ENCODE peak calls at places on chromosome 14, in nine cellular contexts. P, A, F, S, Y, N, D, R and H are unnamed samples.

GRCh38 chr14:92991536-92991935 is 68.6 kb downstream of the CHGA start:
- DNase-seq in P (no peak), A (no peak), F (no peak), S (no peak), Y (no peak), N (no peak), D (no peak), R (no peak), H (no peak)

GRCh38 chr14:100221419-100222218 is 17.3 kb upstream of the YY1 start:
- DNase-seq in P (peak), A (peak), F (peak), S (peak), Y (peak), N (peak), D (peak), R (peak), H (peak)

GRCh38 chr14:32224731-32225377 is 21.8 kb upstream of the RNU6-8 start:
- DNase-seq in P (no peak), A (no peak), F (no peak), S (peak), Y (peak), N (peak), D (no peak), R (peak), H (no peak)

GRCh38 chr14:51552768-51553426 is 98.8 kb upstream of the FRMD6 start:
- DNase-seq in P (no peak), A (no peak), F (no peak), S (peak), Y (no peak), N (no peak), D (no peak), R (no peak), H (no peak)

GRCh38 chr14:28294834-28295440 is 471.6 kb upstream of the FOXG1 start:
- DNase-seq in P (no peak), A (peak), F (no peak), S (no peak), Y (peak), N (peak), D (no peak), R (peak), H (no peak)

GRCh38 chr14:103699901-103700752 is 15.1 kb downstream of the XRCC3 start:
- DNase-seq in P (peak), A (no peak), F (no peak), S (peak), Y (no peak), N (no peak), D (no peak), R (no peak), H (no peak)

GRCh38 chr14:65277027-65277426 is 135.5 kb upstream of the FUT8 start:
- DNase-seq in P (no peak), A (no peak), F (no peak), S (no peak), Y (no peak), N (no peak), D (no peak), R (no peak), H (no peak)

GRCh38 chr14:38790916-38791315 is 312.1 kb downstream of the SEC23A start:
- DNase-seq in P (no peak), A (no peak), F (no peak), S (no peak), Y (no peak), N (no peak), D (no peak), R (no peak), H (no peak)

GRCh38 chr14:39762576-39763401 is 330.6 kb upstream of the FBXO33 start:
- DNase-seq in P (no peak), A (no peak), F (peak), S (no peak), Y (peak), N (no peak), D (no peak), R (no peak), H (no peak)

GRCh38 chr14:78701246-78701645 is 531.1 kb downstream of the NRXN3 start:
- DNase-seq in P (no peak), A (no peak), F (no peak), S (no peak), Y (peak), N (no peak), D (no peak), R (peak), H (no peak)

GRCh38 chr14:71309756-71310155 is 402.5 kb downstream of the PCNX1 start:
- DNase-seq in P (no peak), A (no peak), F (no peak), S (no peak), Y (no peak), N (no peak), D (no peak), R (no peak), H (no peak)

GRCh38 chr14:88198441-88198840 is 124.6 kb downstream of the KCNK10 start:
- DNase-seq in P (no peak), A (no peak), F (no peak), S (no peak), Y (no peak), N (no peak), D (no peak), R (no peak), H (no peak)

GRCh38 chr14:49497725-49498348 is 88.3 kb downstream of the RPS29 start:
- DNase-seq in P (no peak), A (peak), F (peak), S (peak), Y (peak), N (peak), D (no peak), R (peak), H (no peak)

GRCh38 chr14:101174522-101174838 is 271.0 kb upstream of the RTL1 start:
- DNase-seq in P (peak), A (no peak), F (no peak), S (no peak), Y (no peak), N (no peak), D (no peak), R (no peak), H (no peak)

GRCh38 chr14:104750658-104751057 is 2.3 kb upstream of the SIVA1 start:
- DNase-seq in P (peak), A (peak), F (no peak), S (no peak), Y (no peak), N (peak), D (no peak), R (no peak), H (no peak)

GRCh38 chr14:104752735-104753527 is at the start of gene SIVA1:
- DNase-seq in P (peak), A (peak), F (peak), S (peak), Y (peak), N (peak), D (peak), R (peak), H (peak)

GRCh38 chr14:104751539-104752337 is 1.2 kb upstream of the SIVA1 start:
- DNase-seq in P (peak), A (no peak), F (no peak), S (no peak), Y (no peak), N (no peak), D (no peak), R (no peak), H (no peak)

GRCh38 chr14:104753528-104754212 is 723 bp downstream of the SIVA1 start:
- DNase-seq in P (no peak), A (no peak), F (no peak), S (no peak), Y (no peak), N (no peak), D (no peak), R (no peak), H (peak)

GRCh38 chr14:104752338-104752734 is 611 bp upstream of the SIVA1 start:
- DNase-seq in P (no peak), A (no peak), F (no peak), S (no peak), Y (no peak), N (no peak), D (no peak), R (no peak), H (no peak)
- H3K4me3 ChIP-seq in P (peak), A (peak), F (peak), S (no peak), Y (peak), N (peak), D (peak), R (peak), H (peak)

GRCh38 chr14:70257526-70257925 is 68.8 kb upstream of the SLC8A3 start:
- DNase-seq in P (no peak), A (no peak), F (no peak), S (no peak), Y (peak), N (peak), D (no peak), R (no peak), H (peak)

GRCh38 chr14:70259420-70259819 is 70.7 kb upstream of the SLC8A3 start:
- DNase-seq in P (no peak), A (no peak), F (no peak), S (no peak), Y (no peak), N (no peak), D (no peak), R (no peak), H (no peak)

GRCh38 chr14:70254476-70254961 is 65.8 kb upstream of the SLC8A3 start:
- DNase-seq in P (peak), A (peak), F (peak), S (peak), Y (peak), N (peak), D (no peak), R (peak), H (peak)
- H3K4me3 ChIP-seq in P (peak), A (peak), F (peak), S (peak), Y (peak), N (peak), D (peak), R (no peak), H (peak)

GRCh38 chr14:23512156-23512555 is 39.4 kb downstream of the ZFHX2 start:
- DNase-seq in P (no peak), A (no peak), F (no peak), S (no peak), Y (peak), N (peak), D (no peak), R (no peak), H (no peak)
- H3K4me3 ChIP-seq in P (no peak), A (no peak), F (no peak), S (no peak), Y (no peak), N (peak), D (no peak), R (peak), H (no peak)

GRCh38 chr14:105449276-105450122 is 25.1 kb upstream of the CRIP2 start:
- DNase-seq in P (no peak), A (no peak), F (no peak), S (no peak), Y (no peak), N (no peak), D (no peak), R (no peak), H (no peak)

GRCh38 chr14:105445901-105446845 is 26.5 kb downstream of the MTA1 start:
- DNase-seq in P (no peak), A (no peak), F (no peak), S (no peak), Y (no peak), N (no peak), D (no peak), R (no peak), H (no peak)

GRCh38 chr14:105448706-105449111 is 25.9 kb upstream of the CRIP2 start:
- DNase-seq in P (peak), A (peak), F (peak), S (peak), Y (peak), N (peak), D (peak), R (peak), H (peak)

GRCh38 chr14:105446971-105447370 is 27.3 kb downstream of the MTA1 start:
- DNase-seq in P (no peak), A (no peak), F (no peak), S (no peak), Y (no peak), N (no peak), D (no peak), R (no peak), H (no peak)

GRCh38 chr14:105447651-105448640 is 26.7 kb upstream of the CRIP2 start:
- DNase-seq in P (no peak), A (no peak), F (no peak), S (no peak), Y (no peak), N (no peak), D (no peak), R (no peak), H (no peak)
- H3K4me3 ChIP-seq in P (no peak), A (no peak), F (no peak), S (no peak), Y (no peak), N (no peak), D (no peak), R (no peak), H (no peak)

DNA sequence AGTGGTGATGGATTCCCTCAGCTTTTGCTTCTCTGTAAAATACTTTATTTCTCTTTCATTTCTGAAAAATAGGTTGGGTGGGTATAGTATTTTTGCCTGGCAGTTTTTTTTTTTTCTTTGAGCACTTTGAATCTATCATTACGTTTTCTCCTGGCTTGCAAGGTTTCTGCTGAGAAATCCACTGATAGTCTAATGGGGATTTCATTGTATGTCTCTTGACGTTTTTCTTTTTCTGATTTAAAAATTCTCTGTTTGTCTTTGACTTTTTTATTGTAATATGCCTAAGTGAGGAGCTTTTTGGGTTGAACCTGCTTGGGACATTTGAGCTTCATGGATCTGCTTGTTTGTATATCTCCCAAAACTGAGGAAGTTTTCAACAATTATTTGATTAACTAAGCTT is 606.0 kb downstream of the KCNH5 start:
- DNase-seq in P (no peak), A (no peak), F (no peak), S (no peak), Y (no peak), N (no peak), D (no peak), R (no peak), H (no peak)
- H3K4me3 ChIP-seq in P (no peak), A (no peak), F (no peak), S (no peak), Y (no peak), N (no peak), D (no peak), R (no peak), H (no peak)

GRCh38 chr14:60658116-60658515 is 8.8 kb upstream of the SIX1 start:
- DNase-seq in P (no peak), A (no peak), F (no peak), S (no peak), Y (no peak), N (no peak), D (no peak), R (no peak), H (no peak)
- H3K4me3 ChIP-seq in P (peak), A (peak), F (peak), S (no peak), Y (peak), N (no peak), D (peak), R (peak), H (peak)

DNA sequence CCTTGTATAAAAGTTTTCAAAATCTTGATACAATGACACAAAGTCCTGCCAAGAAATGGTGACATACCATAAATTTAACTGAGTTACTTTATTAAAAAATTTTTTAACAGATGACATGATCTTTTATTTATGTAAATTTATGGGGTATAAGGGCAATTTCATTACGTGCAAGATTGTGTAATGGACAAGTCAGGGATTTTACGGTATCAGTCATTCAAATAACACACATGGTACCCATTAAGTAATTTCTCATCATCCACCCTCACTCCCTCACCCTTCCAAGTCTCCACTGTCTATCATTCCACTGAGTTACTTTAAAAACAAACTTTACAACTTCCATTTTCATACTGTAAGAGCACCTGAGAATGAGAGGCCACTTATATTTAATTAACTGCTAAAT is 37.4 kb downstream of the SPTLC2 start:
- DNase-seq in P (no peak), A (no peak), F (no peak), S (no peak), Y (no peak), N (no peak), D (no peak), R (no peak), H (no peak)
- H3K4me3 ChIP-seq in P (no peak), A (no peak), F (no peak), S (no peak), Y (no peak), N (no peak), D (no peak), R (no peak), H (no peak)

GRCh38 chr14:29820785-29821184 is 106.9 kb downstream of the PRKD1 start:
- DNase-seq in P (no peak), A (no peak), F (no peak), S (no peak), Y (no peak), N (no peak), D (no peak), R (no peak), H (no peak)

GRCh38 chr14:29821665-29822429 is 105.8 kb downstream of the PRKD1 start:
- DNase-seq in P (no peak), A (no peak), F (no peak), S (no peak), Y (peak), N (peak), D (no peak), R (no peak), H (no peak)

GRCh38 chr14:29817767-29818166 is 109.9 kb downstream of the PRKD1 start:
- DNase-seq in P (no peak), A (no peak), F (no peak), S (no peak), Y (no peak), N (no peak), D (no peak), R (no peak), H (no peak)

DNA sequence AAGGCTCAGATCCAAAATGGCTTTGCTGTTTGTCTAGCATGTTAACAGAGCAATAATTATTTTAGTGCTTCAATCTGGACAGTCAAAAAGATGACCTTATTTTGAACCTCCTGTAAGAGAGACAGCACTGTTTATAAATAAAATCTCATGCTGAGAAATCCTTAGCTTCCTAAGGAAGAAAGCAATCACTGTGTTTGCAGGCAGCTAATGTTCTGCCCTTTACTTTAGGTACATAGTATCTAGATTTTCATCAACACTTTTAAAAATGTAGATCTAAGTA is 105.3 kb downstream of the PRKD1 start:
- DNase-seq in P (no peak), A (no peak), F (no peak), S (no peak), Y (no peak), N (no peak), D (no peak), R (no peak), H (no peak)
- H3K4me3 ChIP-seq in P (no peak), A (no peak), F (no peak), S (no peak), Y (no peak), N (no peak), D (no peak), R (no peak), H (no peak)